ENCODE peak calls at places on chromosomes 16 and 17, in five cellular contexts. F is progenitor cell of endocrine pancreas, E is keratinocyte, P is AG09309, D is neural crest cell. Y is an unnamed sample.

GRCh38 chr16:84045001-84045817 is 2.6 kb upstream of the SLC38A8 start:
- DNase-seq in F (no peak), E (no peak), P (no peak), D (no peak), Y (no peak)

GRCh38 chr17:82872591-82873520 is 33.0 kb upstream of the ZNF750 start:
- DNase-seq in F (no peak), E (no peak), P (no peak), D (no peak), Y (no peak)

GRCh38 chr17:42484304-42484703 is 25.6 kb downstream of the ATP6V0A1 start:
- DNase-seq in F (no peak), E (no peak), P (no peak), D (no peak), Y (no peak)

GRCh38 chr17:50683434-50684287 is 24.1 kb downstream of the ANKRD40 start:
- DNase-seq in F (no peak), E (no peak), P (no peak), D (no peak), Y (no peak)

GRCh38 chr17:45171338-45172231 is 9.9 kb downstream of the HEXIM2 start:
- DNase-seq in F (no peak), E (peak; percentile 79), P (no peak), D (no peak), Y (no peak)

GRCh38 chr16:47320546-47321315 is 140.1 kb downstream of the ITFG1 start:
- DNase-seq in F (no peak), E (no peak), P (no peak), D (no peak), Y (no peak)

GRCh38 chr17:28041844-28042656 is 427 bp upstream of the NLK start:
- DNase-seq in F (no peak), E (no peak), P (no peak), D (no peak), Y (peak; percentile 72)

GRCh38 chr17:68302066-68302564 is 10.8 kb downstream of the ARSG start:
- DNase-seq in F (no peak), E (no peak), P (no peak), D (no peak), Y (no peak)

GRCh38 chr17:7445011-7445927 is at the start of gene CHRNB1:
- DNase-seq in F (peak; percentile 73), E (no peak), P (no peak), D (peak; percentile 73), Y (no peak)

GRCh38 chr17:58630883-58631522 is 60.8 kb downstream of the TEX14 start:
- DNase-seq in F (no peak), E (no peak), P (no peak), D (peak; percentile 26), Y (no peak)

GRCh38 chr17:56540791-56541190 is 52.7 kb upstream of the NOG start:
- DNase-seq in F (no peak), E (no peak), P (no peak), D (no peak), Y (no peak)

GRCh38 chr17:74554909-74555308 is 9.0 kb upstream of the CD300C start:
- DNase-seq in F (no peak), E (no peak), P (no peak), D (no peak), Y (no peak)

GRCh38 chr17:78185981-78186688 is 717 bp downstream of the TK1 start:
- DNase-seq in F (no peak), E (no peak), P (no peak), D (no peak), Y (no peak)

GRCh38 chr16:11705311-11705710 is 37.1 kb downstream of the SNN start:
- DNase-seq in F (no peak), E (no peak), P (no peak), D (no peak), Y (no peak)

GRCh38 chr16:4700380-4700996 is 7.1 kb downstream of the NUDT16L1 start:
- DNase-seq in F (no peak), E (no peak), P (no peak), D (no peak), Y (no peak)

GRCh38 chr16:4696905-4697866 is 3.8 kb downstream of the NUDT16L1 start:
- DNase-seq in F (no peak), E (no peak), P (no peak), D (no peak), Y (no peak)

GRCh38 chr16:4699030-4699556 is 5.7 kb downstream of the NUDT16L1 start:
- DNase-seq in F (no peak), E (no peak), P (no peak), D (no peak), Y (no peak)

GRCh38 chr16:4697867-4698291 is 4.5 kb downstream of the NUDT16L1 start:
- DNase-seq in F (no peak), E (no peak), P (no peak), D (no peak), Y (peak; percentile 68)

DNA sequence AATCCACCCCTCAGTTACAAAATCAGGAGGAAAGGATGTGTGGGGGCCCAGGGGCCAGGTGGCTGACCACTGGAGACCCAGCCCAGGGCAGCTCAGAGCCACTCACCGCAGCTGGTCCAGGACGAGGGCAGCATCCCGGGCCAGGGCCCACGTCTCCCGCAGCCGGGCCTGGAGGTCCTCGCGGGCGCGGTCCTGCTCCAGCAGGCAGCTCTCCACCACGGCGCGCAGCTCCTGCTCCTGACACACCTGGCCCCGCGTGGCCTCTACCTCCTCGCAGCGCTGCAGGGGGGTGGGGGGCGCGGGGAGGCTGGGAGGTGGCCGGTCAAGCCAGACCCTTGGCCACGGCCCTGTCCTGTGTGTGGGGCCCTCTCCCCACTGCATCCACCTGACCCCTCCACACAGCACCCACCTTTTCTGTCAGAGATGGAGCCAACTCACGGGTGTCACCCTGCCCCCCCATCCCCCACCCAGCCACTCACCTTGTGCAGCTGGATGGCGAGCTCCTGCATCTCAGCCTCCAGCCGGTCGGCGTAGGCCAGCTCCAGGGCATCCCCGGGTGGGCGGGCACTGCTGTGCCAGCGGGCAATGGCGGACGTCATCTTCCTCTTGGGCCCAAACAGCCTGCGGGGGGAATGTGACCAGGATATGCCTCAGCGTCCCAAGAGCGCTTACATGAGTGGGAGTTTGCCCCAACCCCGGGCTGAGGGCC is 5.1 kb downstream of the NUDT16L1 start:
- DNase-seq in F (no peak), E (no peak), P (no peak), D (no peak), Y (peak; percentile 70)
- TF ChIP-seq CTCF in F (no peak), E (no peak), P (no peak), D (no peak), Y (no peak)

DNA sequence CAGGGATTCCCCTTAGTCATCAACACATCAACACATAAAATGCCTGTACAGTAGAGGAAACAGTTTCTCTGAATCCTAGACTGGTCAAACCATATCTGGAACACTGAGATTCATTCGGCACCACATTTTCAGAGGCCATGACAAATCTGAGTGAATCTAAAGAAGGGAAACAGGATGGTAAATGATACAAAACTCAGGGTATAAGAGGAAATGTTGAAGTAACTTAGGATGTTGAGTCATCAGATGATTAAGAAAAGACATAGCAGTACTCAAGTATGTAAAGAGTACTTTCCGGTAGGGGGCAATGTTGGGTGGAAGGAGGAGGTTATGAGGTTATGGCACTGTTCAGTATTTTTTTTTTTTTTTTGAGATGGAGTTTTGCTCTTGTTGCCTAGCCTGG is 358.5 kb upstream of the PMFBP1 start:
- DNase-seq in F (no peak), E (no peak), P (peak; percentile 47), D (no peak), Y (no peak)
- TF ChIP-seq CTCF in F (no peak), E (no peak), P (peak; percentile 53), D (no peak), Y (no peak)

GRCh38 chr17:33014751-33015150 is 23.1 kb downstream of the SPACA3 start:
- DNase-seq in F (no peak), E (no peak), P (no peak), D (no peak), Y (no peak)

GRCh38 chr17:33015716-33016346 is 24.2 kb downstream of the SPACA3 start:
- DNase-seq in F (no peak), E (no peak), P (no peak), D (no peak), Y (no peak)

GRCh38 chr17:33019161-33019560 is 27.5 kb downstream of the SPACA3 start:
- DNase-seq in F (no peak), E (no peak), P (no peak), D (no peak), Y (no peak)

GRCh38 chr17:33017366-33017765 is 25.7 kb downstream of the SPACA3 start:
- DNase-seq in F (no peak), E (no peak), P (no peak), D (no peak), Y (no peak)

DNA sequence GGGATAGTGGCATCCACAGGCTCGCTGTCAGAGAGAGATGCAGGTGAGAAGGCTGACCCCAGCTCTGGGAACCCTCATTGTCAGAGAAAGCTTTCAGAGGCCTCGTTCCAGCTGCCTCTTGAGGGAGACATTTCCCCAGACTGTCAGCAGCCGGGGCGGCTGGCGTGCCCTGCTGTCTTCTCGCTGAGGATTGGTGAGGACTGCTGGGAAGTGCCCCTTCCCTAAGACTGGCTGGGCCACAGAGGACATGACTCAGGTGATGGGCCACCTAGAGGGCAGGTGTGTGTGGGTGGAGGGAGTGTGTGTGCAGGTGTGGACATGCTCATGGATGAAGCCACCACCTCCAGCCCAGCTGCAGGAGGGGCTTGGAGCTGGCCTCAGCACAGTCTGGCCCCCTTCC is 25.3 kb downstream of the SPACA3 start:
- DNase-seq in F (no peak), E (no peak), P (no peak), D (no peak), Y (no peak)
- TF ChIP-seq CTCF in F (no peak), E (peak; percentile 38), P (peak; percentile 3), D (no peak), Y (no peak)

GRCh38 chr17:29042026-29042678 is 789 bp upstream of the PIPOX start:
- DNase-seq in F (no peak), E (no peak), P (no peak), D (no peak), Y (no peak)

GRCh38 chr17:29041091-29041490 is 1.9 kb upstream of the PIPOX start:
- DNase-seq in F (no peak), E (no peak), P (no peak), D (no peak), Y (no peak)

GRCh38 chr17:29045026-29045425 is 2.1 kb downstream of the PIPOX start:
- DNase-seq in F (no peak), E (no peak), P (no peak), D (no peak), Y (no peak)

GRCh38 chr17:29043539-29044165 is 711 bp downstream of the PIPOX start:
- DNase-seq in F (no peak), E (no peak), P (no peak), D (no peak), Y (no peak)

DNA sequence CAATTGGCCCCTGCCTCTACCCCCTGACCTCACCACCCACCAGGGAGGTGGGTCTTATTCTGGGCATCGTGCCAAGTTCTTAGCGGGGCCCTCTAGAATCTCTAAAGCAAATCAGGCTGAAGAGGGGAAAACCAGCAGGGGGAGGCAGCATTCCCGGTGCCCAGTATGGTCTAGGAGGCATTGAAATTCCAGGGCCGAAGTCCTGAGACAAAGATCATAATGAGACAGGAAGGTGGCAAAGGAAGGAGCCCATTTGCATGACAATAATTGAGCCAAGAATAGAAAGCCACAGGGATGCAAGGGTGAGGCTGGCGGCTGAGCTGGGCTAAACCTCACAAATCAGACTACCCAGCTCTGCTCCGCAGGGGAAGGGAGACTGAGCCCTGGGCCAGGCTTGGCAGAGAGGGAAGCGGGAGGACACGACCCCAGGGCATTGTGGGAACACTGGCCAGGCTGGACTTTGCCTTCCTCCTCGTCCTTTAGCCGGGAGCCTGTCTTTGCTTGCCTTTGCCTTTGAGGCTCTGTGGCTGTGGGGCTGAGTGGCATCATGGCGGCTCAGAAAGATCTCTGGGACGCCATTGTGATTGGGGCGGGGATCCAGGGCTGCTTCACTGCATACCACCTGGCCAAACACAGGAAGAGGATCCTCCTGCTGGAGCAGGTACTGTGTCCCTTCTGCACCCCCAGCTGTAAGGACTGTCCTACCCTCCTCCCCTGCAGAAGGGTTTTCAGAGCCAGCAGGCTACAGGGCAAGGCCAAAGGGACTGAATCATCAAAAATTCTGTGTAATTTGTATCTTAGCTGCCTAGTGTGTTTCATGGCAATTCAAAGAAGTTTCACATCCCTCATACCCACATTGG is at the start of gene PIPOX:
- DNase-seq in F (no peak), E (no peak), P (no peak), D (no peak), Y (no peak)
- TF ChIP-seq CTCF in F (no peak), E (no peak), P (no peak), D (peak; percentile 16), Y (peak; percentile 42)

Y was measured in type B pancreatic cell.